ENCODE peak calls at places on chromosomes 4 and X, in ten cellular contexts. L is WERI-Rb-1, F is left ventricle myocardium inferior, J is body of pancreas, B is A549, O is Peyer's patch, W is tibial artery, N is A673, Q is ascending aorta, X is psoas muscle. G is an unnamed sample.
A peak's percentile ranks its signal among the peaks of the same experiment; 100 is the strongest.

GRCh38 chrX:115373308-115373707 is 83.8 kb downstream of the LUZP4 start:
- DNase-seq in L (no peak), F (no peak), J (no peak), B (no peak), O (no peak), W (no peak), N (no peak), Q (no peak), X (no peak), G (no peak)

GRCh38 chrX:153634236-153634635 is 12.8 kb upstream of the DUSP9 start:
- DNase-seq in L (no peak), F (no peak), J (no peak), B (no peak), O (no peak), W (no peak), N (no peak), Q (peak; percentile 4), X (no peak), G (no peak)

GRCh38 chrX:151416521-151417048 is 19.6 kb downstream of the VMA21 start:
- DNase-seq in L (no peak), F (no peak), J (no peak), B (no peak), O (no peak), W (no peak), N (no peak), Q (no peak), X (no peak), G (no peak)

GRCh38 chr4:2253160-2254084 is 8.5 kb downstream of the MXD4 start:
- DNase-seq in L (no peak), F (peak; percentile 14), J (peak; percentile 1), B (no peak), O (peak; percentile 34), W (peak; percentile 15), N (no peak), Q (peak; percentile 5), X (peak; percentile 9), G (no peak)

GRCh38 chr4:85790582-85790981 is 315.6 kb downstream of the ARHGAP24 start:
- DNase-seq in L (no peak), F (no peak), J (no peak), B (no peak), O (no peak), W (no peak), N (no peak), Q (no peak), X (no peak), G (peak; percentile 94)

GRCh38 chr4:105859233-105859632 is 36.0 kb upstream of the NPNT start:
- DNase-seq in L (no peak), F (no peak), J (no peak), B (peak; percentile 10), O (no peak), W (no peak), N (peak; percentile 9), Q (no peak), X (no peak), G (peak; percentile 77)

GRCh38 chrX:150759568-150760416 is 66.6 kb downstream of the MTMR1 start:
- DNase-seq in L (no peak), F (no peak), J (no peak), B (no peak), O (peak; percentile 36), W (no peak), N (no peak), Q (no peak), X (no peak), G (no peak)

GRCh38 chr4:140556372-140557085 is 12.2 kb downstream of the UCP1 start:
- DNase-seq in L (no peak), F (no peak), J (no peak), B (no peak), O (no peak), W (no peak), N (no peak), Q (no peak), X (no peak), G (no peak)

GRCh38 chrX:129058405-129058804 is 464.9 kb downstream of the SMARCA1 start:
- DNase-seq in L (no peak), F (no peak), J (no peak), B (no peak), O (no peak), W (no peak), N (no peak), Q (no peak), X (no peak), G (no peak)

GRCh38 chrX:8306296-8306975 is 135.4 kb upstream of the VCX2 start:
- DNase-seq in L (no peak), F (no peak), J (no peak), B (no peak), O (no peak), W (no peak), N (no peak), Q (no peak), X (no peak), G (no peak)

GRCh38 chrX:108307408-108308085 is 130.7 kb downstream of the COL4A6 start:
- DNase-seq in L (no peak), F (peak; percentile 39), J (no peak), B (no peak), O (no peak), W (peak; percentile 17), N (no peak), Q (no peak), X (peak; percentile 25), G (no peak)

GRCh38 chrX:110786486-110786885 is 9.1 kb downstream of the CHRDL1 start:
- DNase-seq in L (no peak), F (no peak), J (no peak), B (no peak), O (no peak), W (no peak), N (no peak), Q (no peak), X (no peak), G (peak; percentile 47)

GRCh38 chrX:66399273-66399672 is 235.2 kb downstream of the HEPH start:
- DNase-seq in L (no peak), F (no peak), J (no peak), B (no peak), O (no peak), W (no peak), N (no peak), Q (no peak), X (no peak), G (no peak)

GRCh38 chrX:22748093-22748999 is 251.4 kb upstream of the DDX53 start:
- DNase-seq in L (peak; percentile 54), F (no peak), J (peak; percentile 23), B (peak; percentile 6), O (peak; percentile 74), W (peak; percentile 18), N (peak; percentile 61), Q (no peak), X (no peak), G (peak; percentile 50)

GRCh38 chrX:130060122-130061069 is 49.9 kb downstream of the ELF4 start:
- DNase-seq in L (peak; percentile 78), F (peak; percentile 78), J (peak; percentile 75), B (peak; percentile 88), O (peak; percentile 88), W (peak; percentile 64), N (peak; percentile 81), Q (no peak), X (peak; percentile 81), G (peak; percentile 48)
- H3K4me3 ChIP-seq in L (peak overlapping the region; percentile 40), F (peak overlapping the region; percentile 68), J (no peak overlapping the region), B (peak overlapping the region; percentile 60), O (peak overlapping the region; percentile 52), W (peak overlapping the region; percentile 61), N (peak overlapping the region; percentile 46), Q (peak overlapping the region; percentile 65), X (peak overlapping the region; percentile 65), G (peak overlapping the region; percentile 45)

GRCh38 chr4:111630705-111631104 is 514.5 kb upstream of the FAM241A start:
- DNase-seq in L (no peak), F (no peak), J (no peak), B (no peak), O (no peak), W (no peak), N (peak; percentile 85), Q (no peak), X (no peak), G (peak; percentile 54)
- TF ChIP-seq CTCF in L (peak; percentile 9), F (peak; percentile 37), J (no peak), B (peak; percentile 57), O (no peak), W (peak; percentile 20), N (peak; percentile 69), Q (no peak), X (peak; percentile 20), G (peak; percentile 49)

DNA sequence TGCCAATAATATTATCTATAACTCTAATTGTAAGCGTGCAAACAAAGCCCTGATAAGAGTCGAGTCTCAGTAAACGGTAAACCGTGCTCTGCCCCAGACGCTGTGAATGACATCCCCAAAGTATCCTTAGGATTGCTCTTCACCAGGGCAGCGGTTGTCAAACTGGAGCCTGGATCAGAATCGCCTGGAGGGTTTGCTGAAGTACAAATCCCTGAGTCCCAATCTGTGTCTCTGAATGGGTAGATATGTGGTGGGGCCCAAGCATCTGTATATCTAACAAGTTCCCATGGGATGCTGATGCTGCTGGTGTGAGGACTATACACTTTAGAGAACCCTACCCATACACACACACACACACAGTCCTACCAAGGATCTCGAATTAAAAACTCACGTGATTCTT is 813 bp upstream of the APBB2 start:
- DNase-seq in L (no peak), F (no peak), J (no peak), B (no peak), O (no peak), W (no peak), N (no peak), Q (no peak), X (no peak), G (no peak)
- H3K4me3 ChIP-seq in L (no peak overlapping the region), F (peak overlapping the region; percentile 99), J (no peak overlapping the region), B (peak overlapping the region; percentile 11), O (no peak overlapping the region), W (no peak overlapping the region), N (no peak overlapping the region), Q (peak overlapping the region; percentile 92), X (peak overlapping the region; percentile 78), G (no peak overlapping the region)

GRCh38 chr4:177479063-177479462 is 36.8 kb upstream of the AGA start:
- DNase-seq in L (no peak), F (no peak), J (no peak), B (no peak), O (no peak), W (no peak), N (no peak), Q (no peak), X (no peak), G (no peak)

GRCh38 chr4:177482367-177482766 is 40.1 kb upstream of the AGA start:
- DNase-seq in L (no peak), F (no peak), J (no peak), B (no peak), O (no peak), W (no peak), N (no peak), Q (no peak), X (no peak), G (no peak)

GRCh38 chr4:177478496-177478895 is 36.3 kb upstream of the AGA start:
- DNase-seq in L (no peak), F (no peak), J (no peak), B (no peak), O (no peak), W (no peak), N (no peak), Q (no peak), X (no peak), G (no peak)

GRCh38 chr4:177483271-177483670 is 41.0 kb upstream of the AGA start:
- DNase-seq in L (no peak), F (no peak), J (no peak), B (no peak), O (no peak), W (no peak), N (no peak), Q (no peak), X (no peak), G (peak; percentile 41)

GRCh38 chr4:177480796-177481195 is 38.6 kb upstream of the AGA start:
- DNase-seq in L (no peak), F (no peak), J (no peak), B (no peak), O (no peak), W (no peak), N (peak; percentile 1), Q (no peak), X (no peak), G (peak; percentile 34)
- TF ChIP-seq CTCF in L (no peak), F (no peak), J (no peak), B (no peak), O (no peak), W (no peak), N (no peak), Q (no peak), X (no peak), G (no peak)

G was measured in fibroblast of mammary gland.